ENCODE peak calls at places on chromosomes 7 and 10, in eight cellular contexts. Z is body of pancreas, C is adrenal gland, K is ovary, A is transverse colon, S is breast epithelium, B is thyroid gland, R is suprapubic skin. W is an unnamed sample. For H3K27me3, the result is how much of the 10 kb centered on the place peaks cover.

GRCh38 chr7:115004121-115004520 is 82.2 kb downstream of the MDFIC start:
- DNase-seq in S (no peak), R (no peak), B (no peak), A (no peak), C (no peak), K (no peak), Z (no peak), W (no peak)

GRCh38 chr10:317219-317868 is 182.1 kb downstream of the ZMYND11 start:
- DNase-seq in Z (no peak), B (peak), R (no peak), K (no peak), C (peak), A (peak), S (no peak), W (peak)

GRCh38 chr10:3853547-3853989 is 68.6 kb upstream of the KLF6 start:
- DNase-seq in C (no peak), B (peak), S (peak), R (no peak), Z (peak), K (no peak), A (peak), W (peak)

GRCh38 chr10:52778511-52779392 is 6.2 kb upstream of the MBL2 start:
- DNase-seq in S (no peak), R (no peak), C (no peak), Z (no peak), B (no peak), K (no peak), A (no peak), W (no peak)

GRCh38 chr7:139702811-139703467 is 74.9 kb downstream of the HIPK2 start:
- DNase-seq in R (no peak), K (no peak), Z (no peak), A (peak), S (no peak), B (no peak), C (peak), W (no peak)

GRCh38 chr10:75717126-75717916 is 285.9 kb downstream of the LRMDA start:
- DNase-seq in R (no peak), A (no peak), S (no peak), B (no peak), K (no peak), Z (no peak), C (no peak), W (no peak)

GRCh38 chr7:39746162-39746782 is 122.9 kb downstream of the RALA start:
- DNase-seq in R (peak), A (peak), B (peak), S (peak), K (peak), C (peak), Z (peak), W (peak)

GRCh38 chr10:275680-276079 is 140.4 kb downstream of the ZMYND11 start:
- DNase-seq in C (no peak), K (no peak), S (no peak), A (no peak), B (no peak), R (no peak), Z (no peak), W (no peak)

GRCh38 chr7:17721736-17722285 is 218.5 kb downstream of the SNX13 start:
- DNase-seq in A (no peak), C (no peak), S (no peak), K (no peak), B (no peak), R (no peak), Z (no peak), W (no peak)

GRCh38 chr10:131252586-131253276 is 58.8 kb downstream of the TCERG1L start:
- DNase-seq in S (no peak), K (no peak), C (no peak), Z (peak), R (no peak), A (no peak), B (no peak), W (no peak)

GRCh38 chr7:73941836-73942551 is 81.0 kb downstream of the TMEM270 start:
- DNase-seq in K (no peak), R (no peak), Z (no peak), A (no peak), B (no peak), C (no peak), S (no peak), W (no peak)

GRCh38 chr10:86293323-86293840 is 73.2 kb downstream of the GRID1 start:
- DNase-seq in K (no peak), A (no peak), C (peak), R (peak), Z (no peak), B (no peak), S (peak), W (no peak)

GRCh38 chr7:44060948-44061644 is 4.3 kb downstream of the PGAM2 start:
- DNase-seq in Z (peak), K (no peak), C (no peak), B (no peak), S (no peak), A (peak), R (peak), W (no peak)

GRCh38 chr10:111116211-111116610 is 39.4 kb downstream of the ADRA2A start:
- DNase-seq in A (no peak), S (no peak), Z (no peak), R (peak), C (no peak), K (no peak), B (no peak), W (no peak)

GRCh38 chr7:130141161-130141857 is 63.9 kb downstream of the TMEM209 start:
- DNase-seq in A (peak), K (peak), R (no peak), B (peak), C (peak), S (peak), Z (peak), W (peak)

GRCh38 chr7:101162551-101163280 is 2.7 kb downstream of the VGF start:
- DNase-seq in Z (peak), A (peak), C (no peak), R (no peak), S (no peak), B (peak), K (peak), W (no peak)

GRCh38 chr10:114033566-114033965 is 10.1 kb upstream of the ADRB1 start:
- DNase-seq in A (no peak), K (no peak), R (no peak), Z (no peak), S (no peak), B (no peak), C (no peak), W (no peak)

GRCh38 chr10:110414563-110415309 is 83.0 kb upstream of the DUSP5 start:
- DNase-seq in A (peak), K (no peak), R (no peak), C (no peak), B (peak), S (peak), Z (peak), W (no peak)

GRCh38 chr7:16925609-16926008 is 43.8 kb upstream of the AGR3 start:
- DNase-seq in Z (no peak), A (no peak), R (no peak), S (no peak), K (no peak), B (no peak), C (no peak), W (no peak)

GRCh38 chr7:151851782-151852181 is 25.1 kb downstream of the PRKAG2 start:
- DNase-seq in C (no peak), Z (peak), R (no peak), A (no peak), K (no peak), S (peak), B (peak), W (no peak)

DNA sequence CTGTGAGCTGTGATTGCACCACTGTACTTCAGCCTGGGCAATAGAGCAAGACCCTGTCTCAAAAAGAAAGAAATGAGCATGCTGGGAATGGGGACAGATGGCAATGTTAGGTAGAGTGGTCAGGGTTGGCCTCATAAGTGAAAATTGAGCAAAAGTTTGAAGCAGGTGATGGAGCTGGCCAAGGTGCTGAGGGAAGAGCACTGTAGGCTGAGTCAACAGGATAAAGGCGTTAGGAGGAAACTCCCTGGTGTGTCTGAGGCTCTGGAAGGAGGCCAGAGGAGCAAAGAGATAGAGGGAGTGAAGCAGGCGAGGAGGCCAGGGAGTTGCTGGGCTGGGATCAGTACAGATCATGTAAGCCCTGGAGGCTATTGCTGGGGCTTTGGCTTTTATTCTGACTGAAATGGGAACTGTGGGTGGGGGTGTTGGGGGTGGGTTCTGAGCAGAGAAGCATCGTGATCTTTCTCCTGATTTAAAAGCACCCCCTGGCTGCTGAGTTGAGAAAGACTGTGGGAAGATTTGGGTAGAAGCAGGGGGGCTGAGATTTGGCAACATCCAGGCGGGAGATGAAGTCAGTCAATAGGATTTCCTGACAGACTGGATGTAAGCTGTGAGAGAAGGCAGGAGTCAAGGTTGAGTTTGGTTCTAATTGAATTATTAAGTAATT is 52.5 kb upstream of the VKORC1L1 start:
- DNase-seq in C (no peak), S (no peak), A (no peak), R (no peak), K (no peak), B (no peak), Z (no peak), W (no peak)
- TF ChIP-seq CTCF in C (no peak), S (no peak), A (no peak), R (no peak), K (no peak), B (no peak), Z (no peak), W (no peak)

DNA sequence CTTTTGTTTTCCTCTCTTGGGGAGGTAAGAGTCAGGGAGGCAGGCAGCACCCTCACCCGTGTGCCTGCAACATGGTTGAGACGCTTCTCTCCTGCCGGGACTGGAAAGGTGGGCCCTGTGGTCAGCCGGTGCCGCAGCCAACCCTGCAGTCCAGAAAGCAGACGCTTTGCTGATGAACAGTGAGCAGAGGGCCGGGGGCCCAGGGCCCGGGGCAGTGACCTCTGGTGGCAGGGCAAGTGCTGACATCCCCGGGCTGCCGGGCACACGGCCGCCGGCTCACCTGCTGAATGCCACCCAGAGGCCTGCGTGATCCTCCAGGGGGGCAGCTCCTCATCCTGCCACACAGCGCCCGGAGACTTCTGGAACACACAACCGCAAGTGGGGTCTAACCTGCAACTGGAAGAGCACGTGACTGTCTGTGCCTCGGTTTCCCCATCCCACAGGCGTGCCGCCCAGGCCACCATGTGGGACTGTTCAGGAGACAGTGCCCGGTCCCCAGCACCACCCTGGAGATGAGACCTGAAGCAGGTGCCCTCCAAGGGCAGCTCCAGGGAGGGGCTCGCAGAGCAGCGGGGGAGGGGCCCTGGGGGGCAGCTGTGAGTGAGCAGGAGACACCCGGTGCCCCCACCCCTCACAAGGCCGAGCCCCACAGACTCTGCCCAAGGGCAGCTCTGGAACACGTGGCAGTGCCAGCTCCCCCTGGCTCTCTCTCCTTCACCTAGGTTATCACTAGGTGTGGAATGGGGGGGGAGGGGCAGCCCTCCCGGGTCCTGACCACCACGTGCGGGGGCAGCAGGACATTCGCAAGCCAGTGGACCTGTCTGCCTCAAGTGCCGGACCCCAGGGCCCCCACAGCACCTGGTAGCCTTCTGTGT is 2.2 kb upstream of the ADGRA1 start:
- DNase-seq in A (no peak), K (no peak), C (no peak), B (no peak), Z (no peak), S (no peak), R (no peak), W (no peak)
- H3K27me3 ChIP-seq in A (half or more), K (under half), C (half or more), B (under half), Z (under half), S (under half), R (half or more), W (under half)

DNA sequence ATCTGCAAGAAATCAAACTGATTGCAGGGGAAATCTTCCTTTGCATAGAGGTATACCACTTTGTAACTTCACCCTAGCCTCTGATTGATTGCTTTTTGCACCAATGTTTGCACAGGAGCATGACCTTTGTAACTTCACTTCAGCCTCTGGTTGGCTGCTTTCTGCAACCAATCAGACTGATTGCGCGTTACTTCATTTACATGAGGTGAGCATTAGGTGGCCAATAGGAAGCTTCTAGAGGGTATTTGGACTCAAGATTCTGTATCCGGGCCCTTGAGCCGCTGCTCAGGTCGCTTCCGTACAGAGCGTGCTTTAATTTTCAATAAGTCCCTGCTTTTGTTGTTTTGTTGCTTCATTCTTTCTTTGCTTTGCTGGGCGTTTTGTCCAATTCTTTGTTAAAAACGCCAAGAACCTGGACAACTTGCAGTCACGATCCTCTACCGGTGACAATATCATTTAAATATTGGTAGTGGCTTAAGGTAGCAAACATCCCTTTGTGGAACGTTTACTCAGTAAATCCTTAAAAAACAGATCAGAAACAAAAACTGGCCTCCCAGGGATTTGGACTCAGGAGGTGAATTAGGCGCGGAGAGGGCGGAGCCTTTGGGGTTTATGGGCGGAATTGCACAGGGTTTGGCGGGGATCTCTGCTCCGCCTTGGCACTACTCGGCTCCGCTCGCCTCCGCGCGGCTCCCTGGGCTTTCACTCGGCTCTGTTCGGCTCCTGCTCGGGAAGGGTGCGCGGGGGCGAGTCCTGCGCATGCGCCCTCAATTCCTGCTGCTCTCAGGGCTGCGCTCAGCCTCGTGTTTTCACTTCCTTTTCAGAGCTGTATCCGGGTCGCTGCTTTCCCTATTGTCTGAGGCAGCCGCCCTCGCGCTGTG is at the start of gene PHF14:
- DNase-seq in Z (peak), R (peak), S (peak), C (peak), K (peak), A (peak), B (peak), W (peak)
- TF ChIP-seq POLR2A in Z (peak), R (no peak), S (peak), C (peak), K (peak), A (peak), B (peak), W (peak)

DNA sequence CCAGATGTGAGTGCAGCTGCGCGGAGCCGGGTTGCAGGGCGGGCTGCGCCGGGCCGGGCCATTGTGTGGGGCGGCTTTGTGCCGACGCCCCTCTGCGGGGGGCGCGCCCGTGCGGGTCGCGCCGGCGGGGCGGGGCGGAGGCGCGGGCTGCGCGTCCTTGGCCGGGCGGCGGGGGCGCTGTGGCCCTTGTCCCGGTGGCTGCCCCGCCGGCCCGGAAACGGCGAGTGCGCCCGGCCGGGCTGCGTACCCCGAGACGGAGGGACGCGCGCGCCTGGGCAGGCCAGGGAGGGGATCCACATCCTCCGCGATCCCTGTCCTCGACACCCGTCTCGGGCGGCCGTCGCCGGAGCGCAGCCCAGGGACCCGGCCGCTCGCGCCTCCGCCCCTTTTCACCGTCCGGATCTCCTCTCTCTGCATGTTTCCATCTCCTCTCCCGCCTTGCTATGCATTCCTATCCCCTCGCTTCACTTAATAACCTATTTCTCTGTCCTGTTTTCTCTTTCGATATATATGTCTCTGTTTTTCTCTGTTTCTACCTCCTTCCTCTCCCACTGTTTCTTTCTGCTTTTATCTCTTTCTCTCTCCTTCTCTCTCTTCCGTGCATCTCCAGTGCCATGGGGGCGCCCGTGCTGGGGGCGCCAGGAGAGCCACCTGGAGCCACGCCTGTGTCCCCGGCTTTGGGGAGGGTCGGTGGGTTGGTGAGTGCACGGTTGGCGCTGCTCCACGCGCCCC is 765 bp downstream of the PFKFB3 start:
- DNase-seq in Z (peak), S (peak), A (peak), C (peak), R (no peak), B (peak), K (peak), W (peak)
- TF ChIP-seq CTCF in Z (no peak), S (no peak), A (peak), C (no peak), R (peak), B (no peak), K (no peak), W (peak)

GRCh38 chr10:127737563-127738511 is 852 bp downstream of the FOXI2 start:
- DNase-seq in A (no peak), Z (no peak), R (no peak), B (no peak), C (no peak), S (no peak), K (no peak), W (no peak)
- H3K27me3 ChIP-seq in A (half or more), Z (under half), R (half or more), B (under half), C (under half), S (under half), K (under half), W (under half)

GRCh38 chr7:77553123-77553522 is 16.0 kb downstream of the PTPN12 start:
- DNase-seq in B (no peak), C (no peak), R (no peak), A (no peak), Z (no peak), S (no peak), K (no peak), W (no peak)
- TF ChIP-seq POLR2A in B (no peak), C (no peak), R (no peak), A (no peak), Z (no peak), S (no peak), K (no peak), W (no peak)